ENCODE peak calls at places on chromosomes 1 and 21, in five cellular contexts. Z is mammary epithelial cell, J is fibroblast of pulmonary artery, H is bronchial epithelial cell, K is HFF-Myc. B is an unnamed sample.

GRCh38 chr1:179369751-179370341 is 4.1 kb downstream of the AXDND1 start:
- DNase-seq in Z (peak), J (peak), H (peak), K (peak), B (peak)

GRCh38 chr1:99268021-99268420 is 3.7 kb downstream of the PLPPR4 start:
- DNase-seq in Z (no peak), J (no peak), H (no peak), K (no peak), B (no peak)

GRCh38 chr1:41813755-41814694 is 104.7 kb downstream of the HIVEP3 start:
- DNase-seq in Z (no peak), J (no peak), H (no peak), K (no peak), B (no peak)

GRCh38 chr21:17612023-17612564 is 607 bp downstream of the BTG3 start:
- DNase-seq in Z (peak), J (peak), H (peak), K (no peak), B (peak)

GRCh38 chr1:103129255-103129654 is 20.9 kb upstream of the COL11A1 start:
- DNase-seq in Z (peak), J (no peak), H (peak), K (no peak), B (no peak)

GRCh38 chr1:162562452-162562828 is 918 bp downstream of the UAP1 start:
- DNase-seq in Z (peak), J (peak), H (peak), K (no peak), B (peak)

GRCh38 chr1:204826970-204827369 is 43.7 kb upstream of the NFASC start:
- DNase-seq in Z (no peak), J (no peak), H (peak), K (no peak), B (peak)

GRCh38 chr1:204446413-204447111 is 34.9 kb upstream of the PPP1R15B start:
- DNase-seq in Z (no peak), J (peak), H (no peak), K (no peak), B (peak)

GRCh38 chr1:45334308-45335245 is 5.4 kb upstream of the TOE1 start:
- DNase-seq in Z (no peak), J (peak), H (no peak), K (no peak), B (no peak)

GRCh38 chr1:235920596-235921375 is 54.1 kb upstream of the LYST start:
- DNase-seq in Z (peak), J (no peak), H (no peak), K (no peak), B (no peak)

GRCh38 chr1:157269656-157270375 is 131.6 kb upstream of the ETV3 start:
- DNase-seq in Z (no peak), J (no peak), H (no peak), K (no peak), B (peak)

DNA sequence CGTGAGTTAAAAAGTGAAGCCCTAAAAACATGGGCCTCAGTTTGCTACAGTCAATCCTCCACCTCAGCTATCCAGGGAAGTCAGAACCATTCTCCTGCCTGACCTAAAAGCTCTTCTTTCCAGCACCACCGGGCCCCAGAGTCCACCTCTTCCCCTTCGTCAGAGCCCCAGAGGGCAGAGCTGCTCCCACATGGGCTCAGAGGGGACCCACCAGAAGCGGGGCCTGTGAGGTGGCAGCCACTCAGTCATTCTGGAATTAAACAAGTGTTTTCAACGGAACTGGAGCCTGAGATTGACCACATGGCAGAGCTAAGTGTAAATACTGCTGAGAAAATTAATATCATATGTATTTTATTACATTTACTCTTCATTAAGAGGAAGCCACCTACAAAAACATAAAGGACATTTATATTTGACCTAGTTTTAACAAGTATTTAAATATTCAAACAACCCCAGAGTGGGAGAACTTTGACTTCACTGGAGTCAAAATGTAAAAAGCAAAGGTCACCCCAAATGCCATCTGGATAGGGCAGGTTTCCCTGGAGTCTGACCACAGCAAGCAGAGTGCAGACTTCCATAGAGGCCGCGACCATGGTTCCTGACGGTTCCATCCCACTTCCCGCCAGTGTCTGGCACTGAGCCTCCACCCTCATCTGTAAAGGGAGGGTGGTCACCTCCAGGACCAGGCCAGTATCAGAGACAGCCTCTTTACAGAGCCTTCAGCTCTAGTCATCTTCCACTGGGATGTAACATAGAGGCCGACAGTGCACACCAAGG is 1.8 kb downstream of the SUMO3 start:
- DNase-seq in Z (no peak), J (no peak), H (no peak), K (no peak), B (no peak)
- H3K4me3 ChIP-seq in Z (no peak), J (no peak), H (no peak), K (peak), B (no peak)

GRCh38 chr1:20680269-20680668 is 19.1 kb upstream of the DDOST start:
- DNase-seq in Z (no peak), J (no peak), H (no peak), K (no peak), B (no peak)
- TF ChIP-seq CTCF in Z (no peak), J (no peak), H (no peak), K (no peak), B (no peak)

GRCh38 chr1:2049225-2049516 is 1.0 kb upstream of the PRKCZ start:
- DNase-seq in Z (no peak), J (no peak), H (no peak), K (no peak), B (no peak)
- H3K4me3 ChIP-seq in Z (no peak), J (no peak), H (no peak), K (no peak), B (no peak)

DNA sequence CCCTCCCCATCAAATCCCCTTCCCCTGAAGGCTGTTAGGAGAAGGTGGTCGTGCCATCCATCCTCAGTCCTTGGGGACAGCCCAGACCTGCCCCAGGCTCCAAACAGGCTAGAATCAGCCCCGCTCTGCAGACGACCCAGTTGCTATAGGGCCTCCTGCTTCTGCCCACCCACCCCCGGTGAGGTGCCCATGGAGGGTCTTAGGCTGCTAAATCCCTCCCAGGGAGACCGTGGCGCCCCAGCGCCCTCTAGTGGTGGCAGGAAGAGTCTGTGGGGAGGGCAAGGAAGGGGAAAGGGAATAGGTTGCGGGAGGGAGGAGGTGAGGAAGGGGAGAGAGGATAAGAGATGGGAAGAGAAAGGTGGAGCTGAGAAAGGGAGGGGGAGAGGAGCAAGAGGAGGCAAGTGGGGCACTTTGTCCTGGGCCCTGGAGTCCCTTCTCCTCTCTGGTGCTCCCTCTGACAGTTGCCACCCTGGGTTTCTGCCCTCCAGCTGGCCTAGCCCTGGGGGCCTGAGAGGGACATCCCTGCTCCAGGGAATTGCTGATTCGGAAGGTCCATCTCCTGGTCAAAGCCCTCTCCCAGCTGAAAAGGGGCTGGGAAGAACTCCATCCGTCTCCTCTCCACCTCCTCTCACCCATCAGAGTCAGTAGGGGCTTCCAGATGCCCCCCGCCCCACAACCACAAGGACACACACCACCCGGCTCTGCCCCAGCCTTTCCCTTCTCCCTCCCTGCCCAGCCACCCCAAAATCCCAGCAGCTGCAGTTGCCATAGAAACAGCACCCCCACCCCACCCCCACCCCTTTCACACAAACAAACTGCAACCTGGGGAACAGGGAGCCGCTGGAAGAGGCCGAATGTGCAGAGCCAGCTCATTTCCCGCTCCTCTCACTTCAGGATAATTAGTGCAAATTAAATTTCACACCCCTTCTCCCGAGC is 55.4 kb downstream of the CAMK2N1 start:
- DNase-seq in Z (no peak), J (peak), H (no peak), K (no peak), B (peak)
- TF ChIP-seq CTCF in Z (peak), J (peak), H (peak), K (peak), B (peak)